ENCODE peak calls at places on chromosomes 12 and 14, in eight cellular contexts. R, M, C, H, Q, O, Y and E are unnamed samples.

GRCh38 chr14:95189400-95190162 is 32.3 kb upstream of the DICER1 start:
- DNase-seq in C (no peak), O (no peak), M (no peak), R (no peak), H (no peak), Y (no peak), Q (no peak), E (no peak)

GRCh38 chr12:13195848-13196301 is 651 bp upstream of the EMP1 start:
- DNase-seq in O (peak; percentile 50), Q (no peak), R (no peak), H (no peak), C (no peak), Y (no peak), M (peak; percentile 68), E (no peak)

GRCh38 chr12:55037349-55037748 is 17.6 kb downstream of the NEUROD4 start:
- DNase-seq in M (no peak), H (no peak), O (no peak), R (no peak), Q (no peak), C (no peak), Y (no peak), E (no peak)

GRCh38 chr12:121581681-121582439 is 1.0 kb upstream of the KDM2B start:
- DNase-seq in Y (no peak), M (peak; percentile 50), H (no peak), R (peak; percentile 72), O (no peak), Q (no peak), C (peak; percentile 24), E (no peak)

GRCh38 chr14:102394717-102395378 is 32.1 kb downstream of the TECPR2 start:
- DNase-seq in O (no peak), Q (no peak), Y (no peak), M (no peak), H (no peak), R (no peak), C (no peak), E (no peak)

GRCh38 chr14:54659365-54659764 is 92.4 kb downstream of the SAMD4A start:
- DNase-seq in Y (peak; percentile 99), R (no peak), H (no peak), Q (no peak), M (no peak), C (no peak), O (no peak), E (no peak)

GRCh38 chr14:96698846-96699543 is 98.2 kb upstream of the VRK1 start:
- DNase-seq in M (no peak), C (no peak), Y (no peak), O (no peak), H (no peak), R (no peak), Q (no peak), E (peak; percentile 51)

GRCh38 chr12:104669057-104669770 is 212.5 kb downstream of the CHST11 start:
- DNase-seq in Y (peak; percentile 77), O (peak; percentile 48), R (peak; percentile 74), C (peak; percentile 74), Q (peak; percentile 39), M (no peak), H (peak; percentile 34), E (no peak)

GRCh38 chr14:67814826-67815225 is 1.6 kb downstream of the ZFYVE26 start:
- DNase-seq in C (no peak), H (no peak), R (no peak), M (no peak), Y (peak; percentile 2), Q (no peak), O (no peak), E (no peak)

GRCh38 chr14:52926994-52927393 is 23.9 kb downstream of the FERMT2 start:
- DNase-seq in H (no peak), Y (no peak), M (peak; percentile 72), R (no peak), Q (no peak), C (no peak), O (no peak), E (no peak)

GRCh38 chr14:20302042-20302761 is 3.5 kb downstream of the TTC5 start:
- DNase-seq in Y (no peak), H (no peak), O (no peak), Q (no peak), R (no peak), M (peak; percentile 61), C (no peak), E (no peak)

GRCh38 chr14:81557137-81557536 is 23.5 kb upstream of the SEL1L start:
- DNase-seq in C (no peak), O (no peak), Q (no peak), M (no peak), H (no peak), Y (no peak), R (no peak), E (no peak)

GRCh38 chr12:15088115-15088514 is 115.3 kb downstream of the PDE6H start:
- DNase-seq in O (no peak), Q (no peak), H (no peak), Y (no peak), C (no peak), M (no peak), R (no peak), E (no peak)

GRCh38 chr12:122955151-122955550 is 11.1 kb downstream of the ABCB9 start:
- DNase-seq in R (no peak), H (no peak), C (no peak), O (no peak), Q (no peak), M (no peak), Y (no peak), E (no peak)

GRCh38 chr12:56098592-56098991 is 5.8 kb upstream of the PA2G4 start:
- DNase-seq in M (no peak), H (no peak), C (no peak), R (no peak), Q (no peak), Y (no peak), O (no peak), E (no peak)
- H3K36me3 ChIP-seq in M (no peaks in the 10 kb centered on the region), H (peaks cover 79% of the 10 kb centered on the region), C (no peaks in the 10 kb centered on the region), R (peaks cover 27% of the 10 kb centered on the region), Q (no peaks in the 10 kb centered on the region), Y (no peaks in the 10 kb centered on the region), O (peaks cover 9% of the 10 kb centered on the region), E (no peaks in the 10 kb centered on the region)

DNA sequence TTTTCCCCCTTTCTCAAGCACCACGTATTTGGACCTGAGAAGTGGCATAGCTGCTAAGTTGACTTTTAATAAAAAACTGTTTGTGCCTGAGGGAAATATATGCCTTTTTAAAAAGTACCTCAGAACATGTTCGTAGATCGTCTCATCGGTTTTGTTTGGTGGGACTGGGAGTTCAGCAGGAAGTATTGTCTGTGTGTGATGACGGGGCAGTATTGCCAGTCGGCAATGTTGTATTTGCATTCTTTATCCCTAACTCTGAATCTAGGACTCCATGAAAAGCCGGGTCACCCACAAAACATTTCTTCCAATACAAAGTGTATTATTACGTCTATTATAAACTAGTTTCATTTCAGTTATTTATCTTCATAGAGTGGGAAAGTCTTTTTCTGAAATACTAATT is 19.7 kb upstream of the FGD4 start:
- DNase-seq in C (no peak), O (no peak), Q (no peak), H (no peak), R (no peak), Y (no peak), M (no peak), E (no peak)
- H3K4me3 ChIP-seq in C (no peak overlapping the region), O (no peak overlapping the region), Q (no peak overlapping the region), H (no peak overlapping the region), R (no peak overlapping the region), Y (no peak overlapping the region), M (no peak overlapping the region), E (no peak overlapping the region)

DNA sequence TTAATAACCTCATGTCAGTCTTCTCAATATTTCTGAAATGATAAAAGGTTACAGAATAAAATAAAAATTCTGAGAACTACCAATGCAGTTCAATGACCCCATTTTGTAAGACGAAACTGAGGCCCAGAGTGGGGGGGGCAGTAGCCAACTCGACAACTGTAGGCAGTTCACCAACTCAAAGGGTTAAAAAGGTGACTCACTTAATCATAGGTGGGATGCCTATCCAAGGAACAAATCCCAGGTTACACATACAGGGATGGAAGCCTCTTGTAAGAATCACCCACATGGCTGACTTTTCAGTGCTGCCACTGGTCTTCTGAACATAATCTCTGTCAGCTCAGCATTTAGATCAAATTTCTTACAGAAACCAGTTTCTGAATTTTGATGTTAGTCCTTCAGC is 10.9 kb downstream of the PPM1H start:
- DNase-seq in O (no peak), Y (no peak), R (no peak), H (no peak), M (no peak), C (no peak), Q (no peak), E (no peak)
- TF ChIP-seq CTCF in O (no peak), Y (no peak), R (no peak), H (no peak), M (no peak), C (no peak), Q (no peak), E (no peak)

GRCh38 chr12:820336-820735 is 68.0 kb downstream of the WNK1 start:
- DNase-seq in C (no peak), Q (no peak), O (no peak), M (no peak), H (no peak), R (no peak), Y (no peak), E (no peak)
- H3K36me3 ChIP-seq in C (peaks cover 24% of the 10 kb centered on the region), Q (no peaks in the 10 kb centered on the region), O (no peaks in the 10 kb centered on the region), M (peaks cover 1% of the 10 kb centered on the region), H (no peaks in the 10 kb centered on the region), R (peaks cover 52% of the 10 kb centered on the region), Y (peaks cover 2% of the 10 kb centered on the region), E (peaks cover 2% of the 10 kb centered on the region)

DNA sequence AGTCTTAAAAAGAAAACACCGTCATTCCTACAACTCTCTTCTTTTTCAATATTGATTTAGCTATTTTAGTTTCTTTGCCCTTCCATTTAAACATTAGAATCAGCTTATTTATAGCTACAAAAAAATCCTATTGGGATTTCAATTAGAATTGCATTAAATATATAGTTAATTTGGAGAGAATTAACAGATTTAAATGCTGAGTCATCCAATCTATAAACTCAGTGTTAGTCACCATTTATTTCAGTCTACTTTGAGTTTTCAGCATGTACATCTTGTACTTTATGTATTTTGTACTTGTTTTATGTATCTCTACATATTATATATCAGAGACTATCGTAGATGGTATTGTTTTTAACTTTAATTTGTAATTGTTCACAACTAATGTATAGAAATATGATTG is 460.0 kb downstream of the KCNH5 start:
- DNase-seq in M (no peak), H (no peak), C (no peak), Q (no peak), Y (no peak), O (no peak), R (no peak), E (no peak)
- H3K4me3 ChIP-seq in M (no peak overlapping the region), H (no peak overlapping the region), C (no peak overlapping the region), Q (no peak overlapping the region), Y (no peak overlapping the region), O (no peak overlapping the region), R (no peak overlapping the region), E (no peak overlapping the region)

DNA sequence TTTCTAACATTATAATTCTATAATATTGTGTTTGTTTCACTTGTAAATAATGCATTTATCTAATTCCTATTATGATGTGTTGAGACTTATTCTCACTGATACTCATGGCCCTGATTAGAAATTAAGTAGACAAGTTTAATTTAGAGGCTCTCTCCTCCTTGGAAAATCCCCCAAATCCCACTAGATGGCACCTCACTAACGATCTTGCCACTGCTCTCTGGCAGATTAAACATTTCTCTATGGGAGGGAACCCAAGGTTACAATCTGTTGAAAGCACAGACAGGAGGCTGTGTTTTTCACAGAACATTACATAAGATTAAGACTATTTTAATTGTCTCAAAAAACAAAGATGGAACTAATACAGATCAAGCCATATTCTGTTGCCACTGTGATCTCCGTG is 318.7 kb downstream of the LRFN5 start:
- DNase-seq in Q (no peak), M (peak; percentile 1), R (peak; percentile 44), H (no peak), Y (no peak), C (no peak), O (no peak), E (no peak)
- TF ChIP-seq CTCF in Q (no peak), M (peak; percentile 32), R (peak; percentile 70), H (no peak), Y (peak; percentile 11), C (no peak), O (no peak), E (no peak)